ENCODE peak calls at places on chromosomes 1 and 21, in eight cellular contexts. S is coronary artery, T is ELR, V is ascending aorta, W is heart right ventricle, Q is Calu3, H is left ventricle myocardium inferior, X is transverse colon. P is an unnamed sample.

GRCh38 chr1:5643360-5644090 is 348.7 kb downstream of the NPHP4 start:
- DNase-seq in W (no peak), H (no peak), T (no peak), V (no peak), Q (no peak), X (no peak), S (peak; percentile 63), P (no peak)

GRCh38 chr1:171742577-171742922 is 685 bp upstream of the VAMP4 start:
- DNase-seq in X (peak; percentile 49), V (no peak), T (peak; percentile 71), S (no peak), H (peak; percentile 20), Q (peak; percentile 48), W (peak; percentile 51), P (peak; percentile 56)

GRCh38 chr1:53361541-53361961 is 33.7 kb upstream of the LRP8 start:
- DNase-seq in Q (no peak), W (no peak), H (no peak), V (no peak), S (peak; percentile 65), T (no peak), X (no peak), P (no peak)

GRCh38 chr1:44557756-44558155 is 116.5 kb downstream of the TMEM53 start:
- DNase-seq in H (no peak), V (no peak), X (no peak), T (no peak), Q (peak; percentile 6), S (no peak), W (no peak), P (peak; percentile 39)

GRCh38 chr21:33403128-33403785 is at the start of gene IFNGR2:
- DNase-seq in X (peak; percentile 50), Q (peak; percentile 44), V (no peak), S (no peak), W (peak; percentile 43), T (peak; percentile 47), H (peak; percentile 50), P (peak; percentile 42)

GRCh38 chr1:245240648-245241165 is 85.9 kb downstream of the KIF26B start:
- DNase-seq in V (no peak), Q (no peak), X (no peak), S (no peak), T (no peak), W (no peak), H (no peak), P (no peak)

GRCh38 chr1:240401721-240402120 is 210.2 kb downstream of the GREM2 start:
- DNase-seq in Q (no peak), V (no peak), T (no peak), S (no peak), W (no peak), X (no peak), H (no peak), P (no peak)

GRCh38 chr1:46519209-46519608 is 29.6 kb downstream of the DMBX1 start:
- DNase-seq in W (no peak), X (no peak), Q (no peak), S (no peak), V (no peak), H (no peak), T (peak; percentile 37), P (no peak)

GRCh38 chr1:239884776-239885175 is 206.9 kb upstream of the FMN2 start:
- DNase-seq in T (peak; percentile 21), V (no peak), H (no peak), W (no peak), S (no peak), Q (no peak), X (no peak), P (peak; percentile 37)

GRCh38 chr1:13513885-13514546 is at the start of gene LRRC38:
- DNase-seq in X (peak; percentile 10), W (peak; percentile 6), Q (no peak), H (peak; percentile 24), S (no peak), V (no peak), T (no peak), P (no peak)

GRCh38 chr1:2004867-2005266 is 1.3 kb upstream of the CFAP74 start:
- DNase-seq in V (no peak), W (no peak), H (no peak), T (no peak), S (no peak), X (no peak), Q (no peak), P (no peak)

GRCh38 chr1:20500716-20501115 is 7.2 kb downstream of the MUL1 start:
- DNase-seq in H (no peak), T (no peak), X (no peak), Q (no peak), S (no peak), W (no peak), V (no peak), P (no peak)

GRCh38 chr21:14096172-14096571 is 114.6 kb downstream of the LIPI start:
- DNase-seq in H (no peak), Q (no peak), W (no peak), T (no peak), V (no peak), X (no peak), S (no peak), P (no peak)

GRCh38 chr1:160360227-160360695 is 6.6 kb upstream of the NHLH1 start:
- DNase-seq in X (no peak), W (no peak), S (no peak), H (no peak), Q (no peak), T (no peak), V (no peak), P (no peak)

GRCh38 chr1:180002437-180002836 is 47.8 kb downstream of the CEP350 start:
- DNase-seq in T (no peak), S (no peak), W (no peak), V (no peak), Q (no peak), H (no peak), X (no peak), P (no peak)

GRCh38 chr1:23394176-23394575 is 24.5 kb upstream of the ZNF436 start:
- DNase-seq in X (no peak), S (no peak), T (peak; percentile 84), V (no peak), W (no peak), Q (no peak), H (no peak), P (peak; percentile 65)